ENCODE peak calls at places on chromosomes 7 and 10, in nine cellular contexts. Y is fibroblast of lung, C is neuronal stem cell, B is HCT116, I is PC-9, V is GM23248, O is SK-N-SH, A is K562, N is hepatocyte. F is an unnamed sample.

GRCh38 chr10:69438531-69439349 is 12.5 kb upstream of the TSPAN15 start:
- DNase-seq in B (peak), A (no peak), Y (no peak), I (peak), O (peak), V (peak), N (peak), C (no peak), F (no peak)

GRCh38 chr7:2046581-2047271 is 186.0 kb downstream of the MAD1L1 start:
- DNase-seq in V (no peak), B (no peak), N (no peak), I (no peak), A (no peak), O (no peak), C (no peak), Y (no peak), F (no peak)

GRCh38 chr7:135291809-135292253 is 58.2 kb downstream of the STRA8 start:
- DNase-seq in A (no peak), V (peak), N (no peak), B (no peak), C (no peak), Y (peak), O (no peak), I (peak), F (no peak)

GRCh38 chr10:44468525-44468924 is 83.6 kb upstream of the CXCL12 start:
- DNase-seq in A (no peak), N (no peak), V (no peak), O (no peak), I (no peak), B (no peak), Y (no peak), C (no peak), F (no peak)

GRCh38 chr10:30368065-30368718 is 19.1 kb upstream of the MTPAP start:
- DNase-seq in A (no peak), N (no peak), C (no peak), I (no peak), B (no peak), V (peak), Y (peak), O (no peak), F (peak)

GRCh38 chr7:110868458-110868857 is 222.5 kb upstream of the LRRN3 start:
- DNase-seq in O (no peak), A (no peak), C (no peak), V (no peak), Y (peak), I (no peak), B (no peak), N (no peak), F (no peak)

GRCh38 chr7:93622036-93622714 is 47.7 kb upstream of the CALCR start:
- DNase-seq in A (peak), Y (peak), C (no peak), I (peak), O (peak), B (peak), V (peak), N (peak), F (peak)

GRCh38 chr7:26198133-26198780 is 2.3 kb downstream of the HNRNPA2B1 start:
- DNase-seq in N (peak), V (peak), C (no peak), A (peak), Y (no peak), B (no peak), I (no peak), O (no peak), F (peak)

GRCh38 chr10:89793649-89794254 is 92.4 kb downstream of the KIF20B start:
- DNase-seq in O (peak), B (peak), C (peak), V (peak), Y (peak), N (peak), A (peak), I (peak), F (peak)

GRCh38 chr10:124225029-124225467 is 131.7 kb upstream of the CHST15 start:
- DNase-seq in I (no peak), N (no peak), V (peak), Y (no peak), O (no peak), C (no peak), B (no peak), A (no peak), F (no peak)

GRCh38 chr10:5589963-5590511 is 65.3 kb downstream of the CALML3 start:
- DNase-seq in B (no peak), C (no peak), Y (peak), A (peak), V (peak), O (no peak), N (no peak), I (peak), F (no peak)

GRCh38 chr10:11838298-11838852 is 15.2 kb downstream of the PROSER2 start:
- DNase-seq in O (no peak), V (no peak), A (no peak), I (no peak), B (no peak), C (no peak), N (no peak), Y (no peak), F (no peak)

GRCh38 chr7:44467217-44467548 is 23.3 kb downstream of the NUDCD3 start:
- DNase-seq in B (no peak), N (no peak), I (no peak), Y (no peak), A (no peak), O (no peak), V (no peak), C (no peak), F (no peak)
- H2AFZ ChIP-seq in B (no peak), N (no peak), I (no peak), Y (no peak), A (no peak), O (no peak), V (no peak), C (no peak), F (no peak)

GRCh38 chr10:27258492-27258837 is 17.9 kb upstream of the ACBD5 start:
- DNase-seq in V (no peak), I (no peak), N (no peak), O (no peak), Y (no peak), A (no peak), C (no peak), B (no peak), F (no peak)

GRCh38 chr10:27256790-27257189 is 16.2 kb upstream of the ACBD5 start:
- DNase-seq in B (no peak), O (peak), N (no peak), C (no peak), Y (no peak), A (no peak), I (no peak), V (no peak), F (no peak)

GRCh38 chr10:27256299-27256698 is 15.7 kb upstream of the ACBD5 start:
- DNase-seq in A (no peak), V (no peak), I (no peak), Y (no peak), B (no peak), N (no peak), O (no peak), C (no peak), F (no peak)

GRCh38 chr10:27258838-27259532 is 18.4 kb upstream of the ACBD5 start:
- DNase-seq in B (no peak), N (peak), Y (no peak), C (no peak), A (no peak), I (no peak), V (peak), O (peak), F (peak)
- H3K4me2 ChIP-seq in B (no peak), N (peak), Y (peak), C (peak), A (no peak), I (no peak), V (peak), O (peak), F (peak)

DNA sequence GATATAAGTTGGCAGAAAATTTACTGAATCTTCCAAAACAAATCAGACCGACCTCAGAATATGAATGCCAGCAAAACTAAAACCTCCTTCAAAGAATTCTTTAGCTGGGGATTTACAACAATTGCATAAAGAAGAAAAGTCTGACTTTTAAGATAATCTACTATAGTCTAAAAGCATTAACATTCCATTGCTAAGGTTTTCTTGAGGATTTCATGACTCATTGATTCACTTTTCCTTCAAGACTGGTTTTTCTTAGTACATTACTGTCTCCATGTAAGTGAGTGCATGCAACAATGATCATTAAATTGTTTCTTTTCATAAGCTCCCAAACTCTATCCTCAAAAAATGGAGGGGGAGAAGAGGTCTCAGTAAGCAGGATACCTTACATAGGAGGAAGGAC is 3.1 kb downstream of the GLI3 start:
- DNase-seq in O (no peak), I (no peak), V (peak), B (no peak), Y (peak), N (no peak), C (no peak), A (no peak), F (no peak)
- H2AFZ ChIP-seq in O (no peak), I (no peak), V (no peak), B (no peak), Y (no peak), N (no peak), C (no peak), A (no peak), F (no peak)

GRCh38 chr7:79977481-79977880 is 157.2 kb upstream of the GNAI1 start:
- DNase-seq in O (no peak), B (no peak), N (no peak), C (no peak), Y (no peak), V (no peak), I (no peak), A (no peak), F (no peak)

GRCh38 chr7:79980376-79980775 is 154.3 kb upstream of the GNAI1 start:
- DNase-seq in N (no peak), V (no peak), B (no peak), Y (no peak), O (no peak), C (no peak), I (no peak), A (no peak), F (no peak)

GRCh38 chr7:79979437-79979836 is 155.2 kb upstream of the GNAI1 start:
- DNase-seq in I (no peak), C (no peak), Y (peak), B (no peak), O (no peak), N (no peak), A (no peak), V (peak), F (no peak)

GRCh38 chr7:79984210-79984609 is 150.4 kb upstream of the GNAI1 start:
- DNase-seq in A (no peak), Y (peak), I (no peak), N (no peak), O (no peak), V (peak), B (no peak), C (no peak), F (no peak)

GRCh38 chr7:79982151-79982770 is 152.4 kb upstream of the GNAI1 start:
- DNase-seq in I (no peak), V (peak), B (no peak), C (no peak), O (peak), N (no peak), Y (peak), A (no peak), F (no peak)
- H3K4me2 ChIP-seq in I (peak), V (peak), B (no peak), C (no peak), O (peak), N (no peak), Y (peak), A (no peak), F (no peak)

GRCh38 chr10:36114913-36115312 is 472.8 kb upstream of the FZD8 start:
- DNase-seq in Y (peak), N (peak), O (no peak), C (no peak), B (no peak), A (no peak), I (no peak), V (peak), F (no peak)

GRCh38 chr10:36114141-36114540 is 472.0 kb upstream of the FZD8 start:
- DNase-seq in B (no peak), O (no peak), Y (peak), A (no peak), I (no peak), C (no peak), V (no peak), N (no peak), F (no peak)

GRCh38 chr10:36110097-36110496 is 468.0 kb upstream of the FZD8 start:
- DNase-seq in N (no peak), A (no peak), V (peak), Y (no peak), C (no peak), B (no peak), O (no peak), I (no peak), F (no peak)

GRCh38 chr10:36111676-36112075 is 469.6 kb upstream of the FZD8 start:
- DNase-seq in C (no peak), O (no peak), I (no peak), B (no peak), Y (no peak), A (no peak), V (no peak), N (no peak), F (no peak)

GRCh38 chr10:36109399-36110023 is 467.4 kb upstream of the FZD8 start:
- DNase-seq in B (no peak), N (no peak), C (no peak), Y (no peak), O (no peak), V (peak), I (no peak), A (no peak), F (no peak)
- H2AFZ ChIP-seq in B (no peak), N (peak), C (no peak), Y (no peak), O (no peak), V (peak), I (no peak), A (no peak), F (peak)

GRCh38 chr7:36659638-36660341 is 64.5 kb downstream of the AOAH start:
- DNase-seq in I (no peak), A (no peak), O (no peak), B (no peak), V (no peak), N (no peak), C (no peak), Y (no peak), F (no peak)
- H3K4me2 ChIP-seq in I (no peak), A (no peak), O (peak), B (peak), V (peak), N (peak), C (no peak), Y (no peak), F (peak)

GRCh38 chr10:78296794-78297193 is 263.1 kb downstream of the RPS24 start:
- DNase-seq in N (no peak), B (no peak), I (no peak), Y (no peak), V (no peak), A (no peak), C (no peak), O (no peak), F (no peak)

GRCh38 chr10:78292250-78292986 is 258.8 kb downstream of the RPS24 start:
- DNase-seq in I (no peak), B (no peak), N (no peak), A (no peak), C (no peak), V (no peak), Y (no peak), O (no peak), F (no peak)

GRCh38 chr10:78292987-78293865 is 259.6 kb downstream of the RPS24 start:
- DNase-seq in V (no peak), B (no peak), O (peak), Y (peak), I (no peak), C (peak), A (no peak), N (peak), F (peak)

GRCh38 chr10:78297997-78298396 is 264.3 kb downstream of the RPS24 start:
- DNase-seq in Y (no peak), B (no peak), N (no peak), C (no peak), V (no peak), O (no peak), I (no peak), A (no peak), F (no peak)

DNA sequence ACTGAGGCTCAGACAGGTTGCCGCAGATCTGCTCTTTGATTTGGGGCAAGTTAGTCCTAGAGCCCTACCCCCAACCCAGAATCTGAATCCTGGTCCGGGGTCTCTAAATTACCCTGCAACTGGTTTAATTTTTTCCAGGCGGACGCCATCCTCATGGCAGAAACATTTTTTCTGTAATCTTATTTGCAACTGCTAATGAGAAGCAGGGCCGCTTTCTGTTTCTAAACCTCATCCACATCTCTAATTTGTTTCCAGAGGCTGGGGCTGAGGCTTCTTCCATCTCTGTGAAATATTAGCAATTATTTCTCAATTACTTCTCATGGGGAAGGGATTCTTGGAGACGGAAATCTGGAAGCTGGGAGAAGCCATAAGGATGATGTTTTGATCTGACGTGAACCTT is 261.6 kb downstream of the RPS24 start:
- DNase-seq in I (no peak), O (peak), B (no peak), V (no peak), C (no peak), A (no peak), N (no peak), Y (no peak), F (no peak)
- H2AFZ ChIP-seq in I (no peak), O (peak), B (no peak), V (peak), C (no peak), A (no peak), N (no peak), Y (no peak), F (peak)

DNA sequence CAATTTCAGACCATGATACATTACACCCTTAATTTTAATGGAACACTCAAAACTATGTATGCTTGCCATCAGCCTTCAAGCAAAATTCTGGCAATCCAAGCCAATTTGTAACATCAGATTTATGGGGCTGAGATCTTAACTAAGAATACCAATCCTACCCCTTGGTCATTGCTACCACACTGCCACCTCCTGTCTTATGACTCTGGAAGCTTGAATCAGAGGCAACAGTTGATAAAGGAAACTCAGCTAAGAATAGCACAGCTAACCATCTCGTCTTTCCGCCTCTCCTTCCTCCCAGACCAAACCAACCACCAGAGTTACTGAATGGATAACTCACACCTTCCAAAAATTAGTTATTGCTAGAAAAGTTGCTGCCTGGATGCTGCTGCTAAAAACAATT is 7.4 kb downstream of the IGF2BP3 start:
- DNase-seq in N (peak), I (peak), C (no peak), Y (peak), V (peak), A (no peak), B (no peak), O (peak), F (peak)
- H3K4me2 ChIP-seq in N (peak), I (peak), C (no peak), Y (peak), V (no peak), A (no peak), B (peak), O (peak), F (peak)

F was measured in GM23338.